ENCODE peak calls at places on chromosomes 6 and 20, in eight cellular contexts. G, P, V, S, E, C, O and Z are unnamed samples.

GRCh38 chr20:53303361-53303760 is 290.3 kb downstream of the ZNF217 start:
- DNase-seq in V (no peak), O (no peak), E (no peak), S (no peak), C (no peak), P (peak), G (no peak), Z (no peak)

GRCh38 chr20:58452667-58453255 is 62.4 kb downstream of the APCDD1L start:
- DNase-seq in S (no peak), E (no peak), C (no peak), P (no peak), G (no peak), O (no peak), V (no peak), Z (no peak)

GRCh38 chr20:46088409-46089075 is 1.2 kb downstream of the NCOA5 start:
- DNase-seq in G (no peak), O (no peak), V (peak), P (peak), E (no peak), C (no peak), S (no peak), Z (no peak)

GRCh38 chr6:52820198-52820597 is 16.6 kb upstream of the GSTA1 start:
- DNase-seq in P (no peak), G (no peak), V (no peak), S (no peak), O (no peak), C (no peak), E (no peak), Z (no peak)

GRCh38 chr6:133418108-133418507 is 177.0 kb downstream of the EYA4 start:
- DNase-seq in V (no peak), P (no peak), C (no peak), G (no peak), O (no peak), E (no peak), S (no peak), Z (no peak)

GRCh38 chr20:59078231-59078630 is 35.6 kb upstream of the PRELID3B start:
- DNase-seq in E (no peak), G (no peak), V (no peak), C (no peak), P (no peak), S (no peak), O (no peak), Z (no peak)

GRCh38 chr6:135106611-135107010 is 52.0 kb upstream of the HBS1L start:
- DNase-seq in S (no peak), O (peak), P (no peak), G (no peak), V (no peak), C (no peak), E (no peak), Z (no peak)

GRCh38 chr20:39277185-39277584 is 315.0 kb downstream of the DHX35 start:
- DNase-seq in P (no peak), E (no peak), V (no peak), O (no peak), S (no peak), G (no peak), C (no peak), Z (no peak)

GRCh38 chr6:41955412-41955811 is 13.8 kb upstream of the CCND3 start:
- DNase-seq in G (no peak), O (no peak), P (no peak), S (no peak), C (no peak), V (no peak), E (no peak), Z (no peak)

GRCh38 chr20:43459022-43459942 is 1.6 kb downstream of the SRSF6 start:
- DNase-seq in C (no peak), S (no peak), E (peak), O (no peak), P (no peak), V (peak), G (no peak), Z (no peak)

GRCh38 chr20:41560971-41561370 is 57.2 kb downstream of the CHD6 start:
- DNase-seq in S (no peak), O (no peak), C (no peak), V (no peak), E (no peak), P (peak), G (no peak), Z (no peak)

GRCh38 chr6:160990847-160991410 is 640 bp upstream of the MAP3K4 start:
- DNase-seq in E (no peak), O (no peak), C (no peak), V (peak), S (no peak), G (no peak), P (no peak), Z (no peak)

GRCh38 chr6:158786645-158787304 is 32.4 kb downstream of the EZR start:
- DNase-seq in E (no peak), S (no peak), G (no peak), O (no peak), C (no peak), P (no peak), V (no peak), Z (no peak)

GRCh38 chr20:25272223-25273000 is 24.5 kb downstream of the PYGB start:
- DNase-seq in C (no peak), E (no peak), O (peak), P (no peak), G (no peak), S (no peak), V (no peak), Z (no peak)

GRCh38 chr20:8718214-8718613 is 350.7 kb upstream of the PLCB4 start:
- DNase-seq in V (no peak), E (no peak), C (no peak), P (no peak), S (no peak), O (no peak), G (no peak), Z (no peak)

GRCh38 chr6:139888691-139889122 is 514.3 kb upstream of the CITED2 start:
- DNase-seq in P (no peak), C (peak), O (no peak), G (no peak), V (no peak), S (no peak), E (no peak), Z (no peak)

GRCh38 chr6:22112490-22112889 is 184.3 kb downstream of the PRL start:
- DNase-seq in C (no peak), P (peak), E (no peak), G (no peak), O (no peak), V (no peak), S (no peak), Z (no peak)

GRCh38 chr6:53673138-53673801 is 7.7 kb upstream of the KLHL31 start:
- DNase-seq in E (no peak), V (peak), P (peak), G (no peak), S (no peak), O (no peak), C (no peak), Z (no peak)

GRCh38 chr6:144286503-144287393 is 1.6 kb downstream of the UTRN start:
- DNase-seq in C (peak), O (peak), E (no peak), V (peak), P (peak), G (no peak), S (no peak), Z (no peak)

GRCh38 chr6:35154947-35155346 is 13.8 kb upstream of the TCP11 start:
- DNase-seq in O (no peak), P (no peak), E (no peak), C (no peak), S (no peak), G (no peak), V (no peak), Z (no peak)

GRCh38 chr6:78611886-78612480 is 255.4 kb upstream of the IRAK1BP1 start:
- DNase-seq in O (no peak), G (no peak), V (peak), C (peak), P (peak), E (no peak), S (no peak), Z (no peak)

GRCh38 chr6:107304421-107305025 is 154.8 kb downstream of the PDSS2 start:
- DNase-seq in G (no peak), C (no peak), P (no peak), S (no peak), V (no peak), O (no peak), E (no peak), Z (no peak)

GRCh38 chr6:37426945-37427510 is 6.0 kb upstream of the CMTR1 start:
- DNase-seq in P (no peak), O (no peak), C (no peak), G (no peak), E (no peak), V (no peak), S (no peak), Z (no peak)

GRCh38 chr6:156691018-156691417 is 86.2 kb upstream of the ARID1B start:
- DNase-seq in E (no peak), V (no peak), G (no peak), S (no peak), O (no peak), P (no peak), C (no peak), Z (no peak)

GRCh38 chr6:16326531-16326930 is 88.1 kb downstream of the GMPR start:
- DNase-seq in C (no peak), G (no peak), E (no peak), P (no peak), S (no peak), V (no peak), O (no peak), Z (no peak)

GRCh38 chr20:57566399-57566798 is 5.5 kb downstream of the PCK1 start:
- DNase-seq in P (no peak), G (no peak), S (no peak), V (no peak), E (no peak), O (no peak), C (no peak), Z (no peak)

GRCh38 chr6:134374486-134374885 is 56.6 kb upstream of the SGK1 start:
- DNase-seq in E (no peak), P (no peak), G (no peak), C (no peak), O (no peak), S (no peak), V (no peak), Z (no peak)

GRCh38 chr6:62150048-62150663 is 135.9 kb downstream of the KHDRBS2 start:
- DNase-seq in E (no peak), S (no peak), G (no peak), P (peak), V (peak), C (peak), O (no peak), Z (no peak)

GRCh38 chr6:158649289-158650143 is at the start of gene SYTL3:
- DNase-seq in P (peak), E (peak), G (peak), V (no peak), O (no peak), S (no peak), C (no peak), Z (peak)

GRCh38 chr6:36539814-36540568 is 7.3 kb downstream of the STK38 start:
- DNase-seq in E (peak), O (no peak), S (no peak), P (no peak), G (no peak), V (peak), C (no peak), Z (no peak)

GRCh38 chr6:16543491-16543890 is 217.8 kb downstream of the ATXN1 start:
- DNase-seq in P (no peak), G (no peak), V (no peak), E (no peak), C (no peak), O (no peak), S (no peak), Z (no peak)

GRCh38 chr20:63365601-63366509 is 4.7 kb upstream of the CHRNA4 start:
- DNase-seq in S (no peak), G (no peak), E (no peak), P (no peak), C (no peak), V (no peak), O (peak), Z (no peak)

GRCh38 chr6:110033101-110033500 is 55.0 kb downstream of the GPR6 start:
- DNase-seq in V (no peak), C (no peak), P (no peak), O (no peak), S (no peak), G (no peak), E (no peak), Z (no peak)

GRCh38 chr6:39812853-39813533 is 20.8 kb downstream of the DAAM2 start:
- DNase-seq in C (no peak), E (no peak), P (peak), O (no peak), S (no peak), G (no peak), V (no peak), Z (no peak)

GRCh38 chr6:158713469-158713868 is 63.6 kb downstream of the SYTL3 start:
- DNase-seq in P (no peak), E (no peak), S (no peak), C (no peak), O (no peak), G (no peak), V (no peak), Z (no peak)

GRCh38 chr6:139149383-139149782 is 14.5 kb downstream of the HECA start:
- DNase-seq in C (no peak), G (no peak), E (no peak), P (no peak), O (no peak), S (no peak), V (no peak), Z (no peak)